ENCODE peak calls at places on chromosomes 4 and X, in six cellular contexts. One of them, this sample, is unnamed.

GRCh38 chr4:110475881-110476818 is at the start of gene ENPEP:
- DNase-seq in IMR-90: peak; percentile 36
- DNase-seq in suprapubic skin: peak; percentile 64
- DNase-seq in psoas muscle: peak; percentile 29
- DNase-seq in AG09309: no peak
- DNase-seq in AG04450: no peak
- DNase-seq in this sample: no peak

GRCh38 chr4:74886490-74886889 is 46.4 kb upstream of the PARM1 start:
- DNase-seq in IMR-90: peak; percentile 59
- DNase-seq in suprapubic skin: no peak
- DNase-seq in psoas muscle: no peak
- DNase-seq in AG09309: peak; percentile 20
- DNase-seq in AG04450: no peak
- DNase-seq in this sample: peak; percentile 10

GRCh38 chr4:155774033-155774432 is 15.2 kb downstream of the GUCY1B1 start:
- DNase-seq in IMR-90: no peak
- DNase-seq in suprapubic skin: no peak
- DNase-seq in psoas muscle: no peak
- DNase-seq in AG09309: no peak
- DNase-seq in AG04450: no peak
- DNase-seq in this sample: no peak

GRCh38 chr4:52600275-52600674 is 58.8 kb downstream of the USP46 start:
- DNase-seq in IMR-90: no peak
- DNase-seq in suprapubic skin: no peak
- DNase-seq in psoas muscle: no peak
- DNase-seq in AG09309: no peak
- DNase-seq in AG04450: no peak
- DNase-seq in this sample: no peak

GRCh38 chr4:54813674-54814073 is 155.9 kb downstream of the KIT start:
- DNase-seq in IMR-90: no peak
- DNase-seq in suprapubic skin: no peak
- DNase-seq in psoas muscle: no peak
- DNase-seq in AG09309: no peak
- DNase-seq in AG04450: no peak
- DNase-seq in this sample: no peak

GRCh38 chr4:106344324-106344970 is 24.1 kb downstream of the GIMD1 start:
- DNase-seq in IMR-90: peak; percentile 71
- DNase-seq in suprapubic skin: no peak
- DNase-seq in psoas muscle: no peak
- DNase-seq in AG09309: no peak
- DNase-seq in AG04450: peak; percentile 10
- DNase-seq in this sample: no peak

GRCh38 chrX:2690856-2691542 is at the start of gene CD99:
- DNase-seq in IMR-90: peak; percentile 78
- DNase-seq in suprapubic skin: peak; percentile 96
- DNase-seq in psoas muscle: peak; percentile 92
- DNase-seq in AG09309: no peak
- DNase-seq in AG04450: peak; percentile 62
- DNase-seq in this sample: no peak

GRCh38 chrX:104288269-104288668 is 33.5 kb upstream of the ESX1 start:
- DNase-seq in IMR-90: no peak
- DNase-seq in suprapubic skin: no peak
- DNase-seq in psoas muscle: no peak
- DNase-seq in AG09309: no peak
- DNase-seq in AG04450: no peak
- DNase-seq in this sample: no peak

GRCh38 chr4:84688605-84689004 is 105.7 kb downstream of the CDS1 start:
- DNase-seq in IMR-90: no peak
- DNase-seq in suprapubic skin: no peak
- DNase-seq in psoas muscle: no peak
- DNase-seq in AG09309: no peak
- DNase-seq in AG04450: no peak
- DNase-seq in this sample: no peak

GRCh38 chr4:41661447-41662076 is 87.0 kb downstream of the PHOX2B start:
- DNase-seq in IMR-90: peak; percentile 48
- DNase-seq in suprapubic skin: no peak
- DNase-seq in psoas muscle: peak; percentile 50
- DNase-seq in AG09309: peak; percentile 33
- DNase-seq in AG04450: peak; percentile 11
- DNase-seq in this sample: no peak

GRCh38 chr4:81684357-81684756 is 212.7 kb upstream of the RASGEF1B start:
- DNase-seq in IMR-90: no peak
- DNase-seq in suprapubic skin: no peak
- DNase-seq in psoas muscle: no peak
- DNase-seq in AG09309: no peak
- DNase-seq in AG04450: no peak
- DNase-seq in this sample: no peak

GRCh38 chr4:4386736-4387392 is at the start of gene NSG1:
- DNase-seq in IMR-90: peak; percentile 18
- DNase-seq in suprapubic skin: no peak
- DNase-seq in psoas muscle: no peak
- DNase-seq in AG09309: no peak
- DNase-seq in AG04450: no peak
- DNase-seq in this sample: no peak

GRCh38 chr4:182470215-182470614 is 227.0 kb downstream of the TENM3 start:
- DNase-seq in IMR-90: no peak
- DNase-seq in suprapubic skin: no peak
- DNase-seq in psoas muscle: no peak
- DNase-seq in AG09309: no peak
- DNase-seq in AG04450: no peak
- DNase-seq in this sample: no peak

GRCh38 chr4:118826723-118827444 is 9.0 kb downstream of the SEC24D start:
- DNase-seq in IMR-90: no peak
- DNase-seq in suprapubic skin: no peak
- DNase-seq in psoas muscle: no peak
- DNase-seq in AG09309: no peak
- DNase-seq in AG04450: no peak
- DNase-seq in this sample: no peak

GRCh38 chrX:111168314-111168713 is 72.3 kb downstream of the PAK3 start:
- DNase-seq in IMR-90: peak; percentile 0
- DNase-seq in suprapubic skin: no peak
- DNase-seq in psoas muscle: no peak
- DNase-seq in AG09309: no peak
- DNase-seq in AG04450: no peak
- DNase-seq in this sample: no peak

GRCh38 chr4:142373610-142374009 is 472.5 kb downstream of the INPP4B start:
- DNase-seq in IMR-90: peak; percentile 59
- DNase-seq in suprapubic skin: no peak
- DNase-seq in psoas muscle: no peak
- DNase-seq in AG09309: no peak
- DNase-seq in AG04450: no peak
- DNase-seq in this sample: no peak

GRCh38 chr4:176013466-176014247 is 52.0 kb upstream of the WDR17 start:
- DNase-seq in IMR-90: no peak
- DNase-seq in suprapubic skin: no peak
- DNase-seq in psoas muscle: no peak
- DNase-seq in AG09309: no peak
- DNase-seq in AG04450: no peak
- DNase-seq in this sample: no peak

GRCh38 chr4:122309988-122310626 is 68.7 kb upstream of the ADAD1 start:
- DNase-seq in IMR-90: peak; percentile 18
- DNase-seq in suprapubic skin: no peak
- DNase-seq in psoas muscle: no peak
- DNase-seq in AG09309: no peak
- DNase-seq in AG04450: no peak
- DNase-seq in this sample: no peak

GRCh38 chrX:54923376-54923775 is 2.8 kb downstream of the TRO start:
- DNase-seq in IMR-90: no peak
- DNase-seq in suprapubic skin: no peak
- DNase-seq in psoas muscle: no peak
- DNase-seq in AG09309: no peak
- DNase-seq in AG04450: no peak
- DNase-seq in this sample: no peak

GRCh38 chrX:152905081-152905420 is 7.2 kb downstream of the ZNF185 start:
- DNase-seq in IMR-90: no peak
- DNase-seq in suprapubic skin: no peak
- DNase-seq in psoas muscle: no peak
- DNase-seq in AG09309: no peak
- DNase-seq in AG04450: no peak
- DNase-seq in this sample: no peak

GRCh38 chr4:13865871-13866669 is 238.5 kb upstream of the BOD1L1 start:
- DNase-seq in IMR-90: peak; percentile 51
- DNase-seq in suprapubic skin: no peak
- DNase-seq in psoas muscle: no peak
- DNase-seq in AG09309: peak; percentile 31
- DNase-seq in AG04450: no peak
- DNase-seq in this sample: no peak
- TF ChIP-seq CTCF in IMR-90: no peak
- TF ChIP-seq CTCF in suprapubic skin: no peak
- TF ChIP-seq CTCF in psoas muscle: no peak
- TF ChIP-seq CTCF in AG09309: no peak
- TF ChIP-seq CTCF in AG04450: no peak
- TF ChIP-seq CTCF in this sample: no peak

GRCh38 chr4:56640907-56641493 is 40.1 kb downstream of the HOPX start:
- DNase-seq in IMR-90: no peak
- DNase-seq in suprapubic skin: no peak
- DNase-seq in psoas muscle: no peak
- DNase-seq in AG09309: no peak
- DNase-seq in AG04450: no peak
- DNase-seq in this sample: no peak

GRCh38 chr4:56641494-56642051 is 39.5 kb downstream of the HOPX start:
- DNase-seq in IMR-90: peak; percentile 98
- DNase-seq in suprapubic skin: no peak
- DNase-seq in psoas muscle: no peak
- DNase-seq in AG09309: peak; percentile 77
- DNase-seq in AG04450: peak; percentile 83
- DNase-seq in this sample: peak; percentile 78

GRCh38 chr4:56648245-56649151 is 32.6 kb downstream of the HOPX start:
- DNase-seq in IMR-90: no peak
- DNase-seq in suprapubic skin: no peak
- DNase-seq in psoas muscle: no peak
- DNase-seq in AG09309: no peak
- DNase-seq in AG04450: no peak
- DNase-seq in this sample: no peak

GRCh38 chr4:56646341-56646740 is 34.8 kb downstream of the HOPX start:
- DNase-seq in IMR-90: no peak
- DNase-seq in suprapubic skin: no peak
- DNase-seq in psoas muscle: no peak
- DNase-seq in AG09309: no peak
- DNase-seq in AG04450: no peak
- DNase-seq in this sample: no peak

GRCh38 chr4:56643596-56643995 is 37.5 kb downstream of the HOPX start:
- DNase-seq in IMR-90: no peak
- DNase-seq in suprapubic skin: no peak
- DNase-seq in psoas muscle: no peak
- DNase-seq in AG09309: no peak
- DNase-seq in AG04450: no peak
- DNase-seq in this sample: no peak
- H3K4me3 ChIP-seq in IMR-90: no peak overlapping the region
- H3K4me3 ChIP-seq in suprapubic skin: no peak overlapping the region
- H3K4me3 ChIP-seq in psoas muscle: no peak overlapping the region
- H3K4me3 ChIP-seq in AG09309: no peak overlapping the region
- H3K4me3 ChIP-seq in AG04450: no peak overlapping the region
- H3K4me3 ChIP-seq in this sample: no peak overlapping the region

DNA sequence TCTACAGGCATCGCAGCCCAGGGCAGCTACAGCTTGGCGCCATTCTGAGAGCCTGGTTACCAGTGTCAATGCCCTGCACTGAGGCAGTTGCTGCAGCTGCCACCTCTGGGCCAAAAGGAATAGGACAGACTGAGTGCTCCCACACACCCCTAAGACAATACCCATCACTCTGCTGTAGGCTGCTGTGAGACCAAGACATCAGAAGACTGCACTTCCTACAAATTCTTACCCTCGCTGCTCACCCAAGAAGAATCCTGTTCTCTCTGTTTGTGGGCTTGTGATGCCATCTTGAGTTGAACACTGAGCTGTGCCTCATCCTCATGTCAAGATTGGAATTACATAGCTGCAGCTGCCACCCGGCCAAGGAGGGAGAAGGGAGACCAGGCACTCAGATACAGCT is 1847.0 kb upstream of the PCDH10 start:
- DNase-seq in IMR-90: no peak
- DNase-seq in suprapubic skin: no peak
- DNase-seq in psoas muscle: no peak
- DNase-seq in AG09309: no peak
- DNase-seq in AG04450: no peak
- DNase-seq in this sample: no peak
- TF ChIP-seq CTCF in IMR-90: no peak
- TF ChIP-seq CTCF in suprapubic skin: no peak
- TF ChIP-seq CTCF in psoas muscle: no peak
- TF ChIP-seq CTCF in AG09309: no peak
- TF ChIP-seq CTCF in AG04450: no peak
- TF ChIP-seq CTCF in this sample: no peak

GRCh38 chrX:41332988-41333743 is 796 bp upstream of the DDX3X start:
- DNase-seq in IMR-90: peak; percentile 84
- DNase-seq in suprapubic skin: peak; percentile 95
- DNase-seq in psoas muscle: peak; percentile 91
- DNase-seq in AG09309: peak; percentile 46
- DNase-seq in AG04450: no peak
- DNase-seq in this sample: no peak

GRCh38 chrX:41333994-41334865 is at the start of gene DDX3X:
- DNase-seq in IMR-90: peak; percentile 91
- DNase-seq in suprapubic skin: peak; percentile 95
- DNase-seq in psoas muscle: peak; percentile 93
- DNase-seq in AG09309: peak; percentile 72
- DNase-seq in AG04450: peak; percentile 70
- DNase-seq in this sample: no peak

GRCh38 chrX:41332005-41332404 is 2.0 kb upstream of the DDX3X start:
- DNase-seq in IMR-90: no peak
- DNase-seq in suprapubic skin: no peak
- DNase-seq in psoas muscle: no peak
- DNase-seq in AG09309: no peak
- DNase-seq in AG04450: no peak
- DNase-seq in this sample: no peak

GRCh38 chrX:41333744-41333993 is 293 bp upstream of the DDX3X start:
- DNase-seq in IMR-90: peak; percentile 90
- DNase-seq in suprapubic skin: peak; percentile 88
- DNase-seq in psoas muscle: peak; percentile 82
- DNase-seq in AG09309: peak; percentile 63
- DNase-seq in AG04450: peak; percentile 66
- DNase-seq in this sample: no peak

DNA sequence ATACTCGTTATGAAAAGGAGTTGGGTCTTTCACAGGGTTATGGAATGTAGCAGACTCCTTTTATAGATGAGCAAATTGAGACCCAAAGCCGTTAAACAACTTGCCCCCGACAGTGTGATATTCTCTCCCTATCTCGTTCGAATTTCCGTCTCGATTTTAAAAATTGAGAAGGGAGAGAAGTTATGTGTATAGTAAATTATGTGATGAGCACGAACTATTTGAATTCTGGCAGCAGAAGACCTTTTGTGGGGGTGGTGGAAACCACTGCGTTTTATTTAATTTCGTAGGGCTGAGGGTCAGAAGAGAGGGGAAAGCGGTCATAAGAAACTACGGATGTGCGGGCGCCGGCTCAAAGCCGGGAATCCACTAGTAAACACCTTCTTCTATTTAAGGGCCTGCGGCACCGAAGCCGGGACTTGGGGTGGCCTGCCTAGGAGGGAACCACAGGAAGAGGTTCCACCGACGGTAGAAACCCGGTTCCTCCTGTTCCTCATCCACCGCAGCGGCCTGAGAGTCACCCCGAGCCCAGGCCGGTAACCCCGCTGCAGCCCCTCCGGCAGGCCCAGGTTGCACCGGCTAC is 1.5 kb upstream of the DDX3X start:
- DNase-seq in IMR-90: peak; percentile 44
- DNase-seq in suprapubic skin: no peak
- DNase-seq in psoas muscle: no peak
- DNase-seq in AG09309: no peak
- DNase-seq in AG04450: no peak
- DNase-seq in this sample: no peak
- H3K4me3 ChIP-seq in IMR-90: peak overlapping the region; percentile 68
- H3K4me3 ChIP-seq in suprapubic skin: peak overlapping the region; percentile 74
- H3K4me3 ChIP-seq in psoas muscle: peak overlapping the region; percentile 99
- H3K4me3 ChIP-seq in AG09309: peak overlapping the region; percentile 90
- H3K4me3 ChIP-seq in AG04450: peak overlapping the region; percentile 87
- H3K4me3 ChIP-seq in this sample: peak overlapping the region; percentile 86